ENCODE peak calls at places on chromosomes 12 and 14, in seven cellular contexts. L is activated effector memory CD4-positive, alpha-beta T cell treated with Interleukin-2 at 50 U/mL for 16 hours; R is tibial nerve; J is left ventricle myocardium inferior; D is pons; H is activated CD8-positive, alpha-beta memory T cell treated with anti-CD3 and anti-CD28 coated beads for 24 hours; E is NCI-H446. N is an unnamed sample.
A peak's percentile ranks its signal among the peaks of the same experiment; 100 is the strongest.

GRCh38 chr12:77940011-77940423 is 109.3 kb downstream of the NAV3 start:
- DNase-seq in J (no peak), R (no peak), D (no peak), H (no peak), E (peak; percentile 31), L (no peak), N (peak; percentile 88)

GRCh38 chr12:52246720-52247621 is 13.9 kb downstream of the KRT7 start:
- DNase-seq in H (no peak), L (no peak), E (peak; percentile 75), R (no peak), D (no peak), J (no peak), N (no peak)

GRCh38 chr12:117718141-117718540 is 250.6 kb downstream of the KSR2 start:
- DNase-seq in H (no peak), J (no peak), R (no peak), E (no peak), L (no peak), D (no peak), N (no peak)

GRCh38 chr12:121095544-121096198 is 37.0 kb upstream of the P2RX7 start:
- DNase-seq in R (peak; percentile 46), L (peak; percentile 68), D (peak; percentile 43), H (peak; percentile 91), J (peak; percentile 67), E (peak; percentile 61), N (peak; percentile 42)

GRCh38 chr12:82963961-82964360 is 277.3 kb downstream of the TMTC2 start:
- DNase-seq in R (no peak), H (no peak), E (peak; percentile 17), L (no peak), D (no peak), J (no peak), N (no peak)

GRCh38 chr12:129877383-129877782 is 26.4 kb downstream of the TMEM132D start:
- DNase-seq in D (no peak), H (no peak), E (no peak), L (no peak), J (no peak), R (no peak), N (no peak)

GRCh38 chr12:116319851-116320621 is 42.5 kb upstream of the MED13L start:
- DNase-seq in R (peak; percentile 74), J (peak; percentile 50), L (no peak), H (peak; percentile 64), E (peak; percentile 90), D (peak; percentile 78), N (peak; percentile 90)

GRCh38 chr12:124916370-124917134 is 2.1 kb upstream of the UBC start:
- DNase-seq in L (no peak), D (peak; percentile 94), R (peak; percentile 85), J (peak; percentile 65), H (no peak), E (no peak), N (peak; percentile 96)

GRCh38 chr12:78494911-78495310 is 369.7 kb upstream of the SYT1 start:
- DNase-seq in J (no peak), R (no peak), H (no peak), E (no peak), L (no peak), D (no peak), N (peak; percentile 42)

GRCh38 chr12:121805171-121805687 is 1.4 kb downstream of the SETD1B start:
- DNase-seq in D (no peak), E (no peak), L (no peak), H (peak; percentile 73), J (no peak), R (no peak), N (no peak)

GRCh38 chr14:58167891-58168290 is 15.9 kb upstream of the ARMH4 start:
- DNase-seq in H (no peak), R (no peak), E (no peak), L (no peak), J (no peak), D (no peak), N (no peak)

GRCh38 chr12:30796891-30797371 is 42.2 kb upstream of the CAPRIN2 start:
- DNase-seq in E (no peak), J (no peak), L (no peak), D (no peak), R (no peak), H (no peak), N (peak; percentile 35)

GRCh38 chr14:68978550-68978911 is 571 bp downstream of the ACTN1 start:
- DNase-seq in H (peak; percentile 75), R (peak; percentile 35), J (peak; percentile 71), E (peak; percentile 41), L (peak; percentile 12), D (no peak), N (peak; percentile 52)

GRCh38 chr12:6039894-6040601 is 84.4 kb downstream of the VWF start:
- DNase-seq in H (peak; percentile 73), D (peak; percentile 79), E (peak; percentile 81), L (peak; percentile 10), J (no peak), R (peak; percentile 71), N (peak; percentile 75)

GRCh38 chr12:49854976-49855375 is 12.1 kb upstream of the BCDIN3D start:
- DNase-seq in D (no peak), E (no peak), J (no peak), H (no peak), L (no peak), R (no peak), N (no peak)